ENCODE peak calls at places on chromosomes 6 and 20, in six cellular contexts. V is HCT116, W is GM23248, S is HepG2, M is mesendoderm, K is DND-41. P is an unnamed sample.

GRCh38 chr6:71248306-71248705 is 40.3 kb upstream of the OGFRL1 start:
- DNase-seq in V (no peak), W (peak), S (peak), M (peak), K (no peak), P (no peak)

GRCh38 chr20:21265457-21266190 is 37.5 kb upstream of the XRN2 start:
- DNase-seq in V (no peak), W (no peak), S (no peak), M (no peak), K (no peak), P (no peak)

GRCh38 chr6:48068326-48069191 is 42.4 kb downstream of the PTCHD4 start:
- DNase-seq in V (no peak), W (peak), S (no peak), M (peak), K (no peak), P (no peak)

GRCh38 chr20:35561268-35561667 is 19.4 kb downstream of the ERGIC3 start:
- DNase-seq in V (no peak), W (peak), S (peak), M (peak), K (peak), P (peak)

GRCh38 chr6:55841341-55841740 is 34.0 kb downstream of the BMP5 start:
- DNase-seq in V (no peak), W (no peak), S (no peak), M (no peak), K (no peak), P (no peak)

GRCh38 chr20:5569021-5569420 is 181.2 kb upstream of the SHLD1 start:
- DNase-seq in V (peak), W (peak), S (peak), M (peak), K (peak), P (peak)

GRCh38 chr20:5197270-5197827 is 70.5 kb downstream of the CDS2 start:
- DNase-seq in V (no peak), W (no peak), S (no peak), M (no peak), K (no peak), P (no peak)

GRCh38 chr6:68653074-68653705 is 18.1 kb downstream of the ADGRB3 start:
- DNase-seq in V (no peak), W (no peak), S (no peak), M (no peak), K (no peak), P (no peak)

GRCh38 chr6:143119260-143119659 is 58.6 kb downstream of the AIG1 start:
- DNase-seq in V (no peak), W (no peak), S (peak), M (no peak), K (no peak), P (no peak)

GRCh38 chr6:20497200-20497820 is 36.9 kb upstream of the CDKAL1 start:
- DNase-seq in V (no peak), W (peak), S (no peak), M (no peak), K (no peak), P (no peak)

GRCh38 chr6:165804331-165805066 is 141.5 kb upstream of the PDE10A start:
- DNase-seq in V (no peak), W (peak), S (no peak), M (peak), K (no peak), P (no peak)

GRCh38 chr6:155142163-155142901 is 121.5 kb upstream of the CLDN20 start:
- DNase-seq in V (no peak), W (peak), S (no peak), M (no peak), K (no peak), P (no peak)

GRCh38 chr20:60986757-60987156 is 265.3 kb upstream of the CDH4 start:
- DNase-seq in V (no peak), W (no peak), S (no peak), M (no peak), K (no peak), P (no peak)

GRCh38 chr20:21505810-21506530 is 7.9 kb downstream of the NKX2-2 start:
- DNase-seq in V (peak), W (peak), S (no peak), M (peak), K (no peak), P (peak)

GRCh38 chr20:61173267-61173666 is 78.8 kb upstream of the CDH4 start:
- DNase-seq in V (no peak), W (no peak), S (no peak), M (no peak), K (no peak), P (no peak)

GRCh38 chr20:44970243-44970757 is 4.0 kb downstream of the STK4 start:
- DNase-seq in V (no peak), W (no peak), S (no peak), M (no peak), K (no peak), P (peak)

GRCh38 chr20:44973053-44973452 is 6.7 kb downstream of the STK4 start:
- DNase-seq in V (no peak), W (peak), S (no peak), M (no peak), K (no peak), P (no peak)

GRCh38 chr20:44967207-44967807 is 995 bp downstream of the STK4 start:
- DNase-seq in V (no peak), W (peak), S (peak), M (no peak), K (peak), P (peak)

GRCh38 chr20:44966030-44966961 is at the start of gene STK4:
- DNase-seq in V (peak), W (peak), S (peak), M (peak), K (peak), P (peak)

GRCh38 chr20:44969320-44969879 is 3.1 kb downstream of the STK4 start:
- DNase-seq in V (no peak), W (no peak), S (no peak), M (no peak), K (no peak), P (peak)
- H3K4me3 ChIP-seq in V (no peak), W (no peak), S (no peak), M (no peak), K (no peak), P (peak)

GRCh38 chr20:53901064-53901463 is 169.3 kb downstream of the BCAS1 start:
- DNase-seq in V (no peak), W (peak), S (no peak), M (no peak), K (no peak), P (no peak)
- H3K4me2 ChIP-seq in V (peak), W (peak), S (peak), M (no peak), K (no peak), P (no peak)

GRCh38 chr6:42296614-42297013 is 79.0 kb upstream of the MRPS10 start:
- DNase-seq in V (no peak), W (no peak), S (no peak), M (no peak), K (no peak), P (no peak)

GRCh38 chr6:42295181-42295580 is 77.5 kb upstream of the MRPS10 start:
- DNase-seq in V (no peak), W (peak), S (no peak), M (no peak), K (no peak), P (no peak)

GRCh38 chr6:42294759-42295158 is 77.1 kb upstream of the MRPS10 start:
- DNase-seq in V (peak), W (peak), S (peak), M (no peak), K (no peak), P (no peak)

GRCh38 chr6:42297661-42298060 is 80.0 kb upstream of the MRPS10 start:
- DNase-seq in V (no peak), W (no peak), S (no peak), M (no peak), K (no peak), P (no peak)

GRCh38 chr6:42295688-42296087 is 78.0 kb upstream of the MRPS10 start:
- DNase-seq in V (no peak), W (no peak), S (no peak), M (no peak), K (no peak), P (no peak)
- H3K9ac ChIP-seq in V (peak), W (no peak), S (no peak), M (no peak), K (no peak), P (no peak)

GRCh38 chr6:132096996-132097395 is 145.8 kb upstream of the CCN2 start:
- DNase-seq in V (no peak), W (peak), S (no peak), M (no peak), K (no peak), P (no peak)
- H3K4me3 ChIP-seq in V (no peak), W (no peak), S (no peak), M (no peak), K (no peak), P (no peak)

GRCh38 chr6:157832250-157832967 is 9.4 kb downstream of the SNX9 start:
- DNase-seq in V (no peak), W (peak), S (no peak), M (no peak), K (no peak), P (no peak)

GRCh38 chr6:157831424-157832249 is 8.6 kb downstream of the SNX9 start:
- DNase-seq in V (no peak), W (no peak), S (no peak), M (peak), K (no peak), P (no peak)

GRCh38 chr6:157834549-157834948 is 11.5 kb downstream of the SNX9 start:
- DNase-seq in V (no peak), W (no peak), S (no peak), M (no peak), K (no peak), P (no peak)

GRCh38 chr6:157831018-157831369 is 7.9 kb downstream of the SNX9 start:
- DNase-seq in V (no peak), W (no peak), S (no peak), M (no peak), K (no peak), P (no peak)

GRCh38 chr6:157830354-157831017 is 7.4 kb downstream of the SNX9 start:
- DNase-seq in V (no peak), W (no peak), S (no peak), M (no peak), K (peak), P (no peak)
- H3K4me2 ChIP-seq in V (no peak), W (no peak), S (no peak), M (no peak), K (no peak), P (no peak)

DNA sequence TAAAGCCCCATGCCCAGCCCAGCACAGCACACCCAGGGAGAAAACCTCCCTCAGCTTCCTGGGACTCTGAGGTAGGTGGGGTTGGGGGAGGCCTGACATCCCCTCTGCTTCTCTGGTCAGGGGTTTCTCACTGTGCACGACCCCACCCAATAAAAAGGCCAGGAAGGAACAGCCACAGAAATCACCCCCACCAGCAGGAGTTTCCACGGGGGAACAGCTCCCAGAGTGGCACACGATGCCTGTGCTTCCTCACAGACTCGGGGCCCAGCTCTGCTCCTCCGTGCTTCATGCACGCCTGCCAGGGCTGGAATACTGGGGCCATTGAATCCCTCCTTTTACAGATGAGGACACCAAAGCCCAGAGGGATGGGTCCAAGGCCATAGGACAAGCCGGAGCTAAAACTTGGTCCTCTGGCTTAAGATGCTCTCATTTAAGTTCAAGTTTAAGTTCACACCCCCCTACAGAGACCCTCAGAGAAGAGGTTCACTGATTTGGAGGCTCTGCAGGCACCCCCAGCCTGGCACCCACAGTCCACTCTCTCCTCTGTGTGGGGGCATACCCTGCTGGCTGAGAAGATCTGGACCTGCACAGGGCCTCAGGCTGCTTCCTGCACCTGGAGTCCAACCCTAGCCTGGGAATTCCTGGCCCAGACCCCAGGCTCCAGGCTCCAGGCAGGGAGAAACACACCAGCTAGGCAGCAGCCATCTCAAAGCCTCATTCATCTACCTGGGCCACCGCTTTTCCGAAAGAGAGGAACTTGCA is 14.3 kb downstream of the ACSS1 start:
- DNase-seq in V (no peak), W (no peak), S (no peak), M (no peak), K (no peak), P (no peak)
- H3K9ac ChIP-seq in V (no peak), W (no peak), S (no peak), M (no peak), K (peak), P (no peak)

GRCh38 chr6:81608776-81609175 is 143.7 kb downstream of the TENT5A start:
- DNase-seq in V (no peak), W (no peak), S (no peak), M (no peak), K (no peak), P (no peak)
- H3K4me3 ChIP-seq in V (no peak), W (no peak), S (no peak), M (no peak), K (no peak), P (no peak)

DNA sequence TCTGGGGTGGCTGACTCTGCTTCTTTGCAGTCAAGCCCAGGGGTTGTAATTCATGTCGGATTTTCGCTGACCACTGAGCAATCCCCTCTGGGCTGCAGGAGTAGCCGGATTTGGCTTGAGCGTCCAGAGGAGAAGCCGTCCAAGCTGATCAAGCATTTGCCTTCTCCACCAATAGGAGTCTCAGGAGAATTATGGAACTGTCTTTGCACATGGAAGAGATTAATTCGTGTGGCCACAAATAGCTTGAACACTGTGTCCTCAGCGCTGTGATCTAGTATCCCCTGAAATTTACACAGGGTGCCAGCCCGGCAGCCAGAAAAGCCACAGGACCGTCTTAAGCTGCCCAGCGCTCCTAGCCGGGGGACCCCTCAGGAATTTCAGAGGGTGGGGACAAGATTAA is 37.1 kb downstream of the EYA2 start:
- DNase-seq in V (no peak), W (peak), S (no peak), M (no peak), K (no peak), P (no peak)
- H3K4me2 ChIP-seq in V (no peak), W (no peak), S (no peak), M (no peak), K (no peak), P (no peak)

P was measured in MM.1S.